ENCODE peak calls at places on chromosomes 4 and X, in seven cellular contexts. W is GM12878; M is ovary; B is CD8-positive, alpha-beta T cell; Q is psoas muscle; A is aorta; P is PC-9. T is an unnamed sample. For H3K4me1, the result is how much of the 10 kb centered on the place peaks cover.

GRCh38 chr4:12889054-12889453 is 595.1 kb downstream of the RAB28 start:
- DNase-seq in A (peak), P (no peak), M (no peak), Q (no peak), B (no peak), W (no peak), T (no peak)

GRCh38 chr4:54363037-54363436 is 133.9 kb downstream of the PDGFRA start:
- DNase-seq in P (no peak), W (no peak), M (no peak), Q (no peak), A (no peak), B (no peak), T (no peak)

GRCh38 chr4:142218726-142219125 is 582.3 kb downstream of the IL15 start:
- DNase-seq in P (no peak), M (no peak), A (no peak), Q (no peak), W (no peak), B (no peak), T (no peak)

GRCh38 chr4:3514806-3515421 is 17.3 kb downstream of the LRPAP1 start:
- DNase-seq in W (no peak), P (no peak), Q (peak), A (peak), M (no peak), B (no peak), T (no peak)

GRCh38 chr4:8323947-8324555 is 54.5 kb downstream of the HTRA3 start:
- DNase-seq in W (no peak), A (peak), Q (no peak), P (no peak), M (peak), B (no peak), T (no peak)

GRCh38 chr4:89001647-89002518 is 55.1 kb downstream of the FAM13A start:
- DNase-seq in W (no peak), A (no peak), B (no peak), M (no peak), Q (no peak), P (no peak), T (no peak)

GRCh38 chrX:23548164-23548563 is 119.1 kb upstream of the PRDX4 start:
- DNase-seq in M (no peak), P (peak), W (no peak), Q (no peak), B (no peak), A (no peak), T (no peak)

GRCh38 chrX:68196939-68197791 is 236.1 kb downstream of the OPHN1 start:
- DNase-seq in A (no peak), M (peak), Q (no peak), W (no peak), P (peak), B (no peak), T (peak)

GRCh38 chrX:18146954-18147353 is 73.7 kb downstream of the BEND2 start:
- DNase-seq in Q (no peak), A (no peak), M (no peak), B (no peak), W (no peak), P (no peak), T (no peak)

GRCh38 chr4:147550626-147551250 is 66.5 kb upstream of the TMEM184C start:
- DNase-seq in W (peak), Q (no peak), M (no peak), P (no peak), B (no peak), A (peak), T (no peak)

GRCh38 chr4:6751611-6752485 is 30.7 kb upstream of the KIAA0232 start:
- DNase-seq in P (peak), A (no peak), M (no peak), Q (no peak), W (no peak), B (no peak), T (no peak)

GRCh38 chrX:54238588-54238987 is 55.5 kb upstream of the FAM120C start:
- DNase-seq in W (no peak), Q (no peak), A (no peak), B (no peak), P (no peak), M (no peak), T (no peak)

GRCh38 chr4:67871867-67872266 is 11.9 kb downstream of the TMPRSS11D start:
- DNase-seq in Q (no peak), A (no peak), M (no peak), B (no peak), P (no peak), W (no peak), T (no peak)

GRCh38 chrX:65451663-65452062 is 82.9 kb downstream of the LAS1L start:
- DNase-seq in P (no peak), B (no peak), W (no peak), M (no peak), A (no peak), Q (no peak), T (no peak)

GRCh38 chrX:134752558-134752957 is 94.3 kb upstream of the PLAC1 start:
- DNase-seq in P (no peak), Q (no peak), W (no peak), B (no peak), M (no peak), A (no peak), T (no peak)

GRCh38 chrX:130165181-130165702 is 399 bp downstream of the AIFM1 start:
- DNase-seq in Q (no peak), W (no peak), B (no peak), A (no peak), M (peak), P (no peak), T (peak)

GRCh38 chr4:173009129-173009823 is 159.3 kb upstream of the GALNT7 start:
- DNase-seq in W (no peak), B (no peak), M (no peak), Q (no peak), P (no peak), A (no peak), T (no peak)

GRCh38 chr4:56004235-56004634 is 55.5 kb downstream of the CEP135 start:
- DNase-seq in W (no peak), A (no peak), M (no peak), Q (no peak), B (no peak), P (no peak), T (no peak)

GRCh38 chr4:3491681-3492405 is 28.7 kb downstream of the DOK7 start:
- DNase-seq in A (no peak), W (no peak), P (no peak), B (no peak), M (no peak), Q (no peak), T (no peak)

GRCh38 chr4:77007358-77008230 is 58.0 kb downstream of the SEPTIN11 start:
- DNase-seq in M (no peak), B (no peak), W (no peak), A (peak), P (peak), Q (no peak), T (no peak)

DNA sequence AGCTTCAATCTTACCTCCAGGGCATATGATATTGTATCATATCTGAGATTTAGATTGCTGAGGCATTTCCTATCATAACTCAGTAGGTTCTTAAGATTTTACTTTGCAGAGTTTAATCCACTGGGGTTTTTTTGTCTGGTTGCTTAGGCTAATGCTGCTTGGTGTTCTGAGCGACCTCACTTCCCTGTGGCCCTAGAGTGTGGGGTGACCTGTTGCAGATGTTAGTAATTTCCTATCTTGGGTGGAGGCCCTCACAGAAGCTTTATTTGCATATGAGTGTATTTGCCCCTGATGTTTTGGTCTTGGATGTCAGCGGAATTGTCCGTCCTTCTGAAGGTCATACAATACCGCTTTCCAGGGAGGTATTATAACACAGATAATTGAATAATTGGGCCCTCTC is 137.1 kb downstream of the NDST3 start:
- DNase-seq in M (no peak), P (no peak), Q (no peak), W (no peak), A (no peak), B (no peak), T (no peak)
- H3K4me1 ChIP-seq in M (under half), P (under half), Q (under half), W (under half), A (under half), B (under half), T (under half)

DNA sequence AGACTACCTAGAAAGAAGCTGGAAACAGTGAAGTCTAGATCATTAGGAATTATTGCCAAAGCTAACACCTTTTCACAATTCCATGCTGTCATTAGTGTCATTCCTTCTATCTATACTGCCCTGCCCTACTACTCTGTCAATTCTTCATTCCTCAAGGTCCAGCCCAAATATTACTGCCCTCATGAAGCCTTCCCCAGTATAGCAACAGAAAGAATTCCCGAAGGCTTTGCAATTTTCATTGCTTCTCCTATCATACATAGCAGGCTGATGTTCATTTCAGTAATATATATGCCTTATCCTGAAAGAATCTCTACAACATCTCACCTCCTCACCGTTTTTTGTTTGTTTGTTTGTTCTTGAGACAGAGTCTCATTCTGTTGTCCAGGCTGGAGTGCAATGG is 63.9 kb downstream of the APBB2 start:
- DNase-seq in M (no peak), W (no peak), A (no peak), Q (no peak), P (no peak), B (no peak), T (no peak)
- H3K4me1 ChIP-seq in M (under half), W (under half), A (under half), Q (under half), P (under half), B (under half), T (under half)

DNA sequence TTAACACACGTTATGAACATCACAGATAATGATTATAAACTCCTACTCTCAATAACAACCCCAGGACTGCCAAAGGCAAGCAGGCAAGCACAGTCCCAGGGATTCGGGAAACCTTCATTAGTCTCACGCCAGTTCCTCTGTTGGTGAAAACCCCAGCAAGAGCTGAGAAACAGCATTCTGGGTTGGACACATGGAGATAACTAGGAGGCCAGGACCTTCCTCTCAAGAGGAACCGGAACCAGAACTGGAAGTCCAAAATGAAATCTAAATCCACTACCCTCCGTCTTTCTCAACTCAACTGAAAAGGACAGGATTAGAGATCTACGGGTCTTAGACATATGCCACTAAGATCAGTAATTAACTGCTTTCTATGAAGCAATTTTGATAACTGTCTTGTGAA is 3.8 kb downstream of the VEGFC start:
- DNase-seq in A (no peak), Q (no peak), B (no peak), P (no peak), M (no peak), W (no peak), T (no peak)
- H3K4me1 ChIP-seq in A (under half), Q (under half), B (under half), P (under half), M (under half), W (under half), T (under half)

GRCh38 chr4:112284662-112285411 is 867 bp downstream of the TIFA start:
- DNase-seq in M (peak), Q (no peak), W (no peak), B (no peak), P (peak), A (peak), T (no peak)

GRCh38 chr4:112289407-112290253 is 3.9 kb upstream of the TIFA start:
- DNase-seq in W (no peak), P (no peak), M (no peak), B (no peak), A (no peak), Q (no peak), T (no peak)

GRCh38 chr4:112287258-112287873 is 1.7 kb upstream of the TIFA start:
- DNase-seq in M (no peak), B (no peak), Q (no peak), W (no peak), A (no peak), P (no peak), T (no peak)

GRCh38 chr4:112290341-112290740 is 4.6 kb upstream of the TIFA start:
- DNase-seq in W (no peak), P (no peak), M (no peak), A (no peak), B (no peak), Q (no peak), T (no peak)

GRCh38 chr4:112288455-112288854 is 2.8 kb upstream of the TIFA start:
- DNase-seq in A (no peak), M (no peak), W (no peak), Q (no peak), B (no peak), P (no peak), T (no peak)
- H3K4me1 ChIP-seq in A (under half), M (under half), W (under half), Q (under half), B (under half), P (under half), T (under half)

GRCh38 chr4:74033721-74034120 is 4.8 kb downstream of the CXCL3 start:
- DNase-seq in A (no peak), W (no peak), B (no peak), M (no peak), P (no peak), Q (no peak), T (no peak)

GRCh38 chr4:74038161-74039064 is at the start of gene CXCL3:
- DNase-seq in A (peak), B (no peak), W (no peak), P (no peak), M (peak), Q (peak), T (peak)

GRCh38 chr4:74039065-74039763 is 725 bp upstream of the CXCL3 start:
- DNase-seq in Q (no peak), B (no peak), M (no peak), A (no peak), P (no peak), W (no peak), T (no peak)

GRCh38 chr4:74041418-74041817 is 2.9 kb upstream of the CXCL3 start:
- DNase-seq in A (no peak), P (no peak), Q (no peak), W (no peak), B (no peak), M (no peak), T (no peak)

GRCh38 chr4:74037076-74037475 is 1.4 kb downstream of the CXCL3 start:
- DNase-seq in Q (no peak), B (no peak), W (no peak), A (no peak), P (no peak), M (no peak), T (no peak)
- H3K4me1 ChIP-seq in Q (under half), B (under half), W (under half), A (under half), P (under half), M (under half), T (under half)

GRCh38 chr4:85967872-85968271 is 392.0 kb downstream of the MAPK10 start:
- DNase-seq in M (no peak), B (no peak), Q (no peak), A (no peak), P (no peak), W (no peak), T (no peak)

GRCh38 chr4:85964298-85964697 is 395.6 kb downstream of the MAPK10 start:
- DNase-seq in W (no peak), B (no peak), M (no peak), A (no peak), Q (no peak), P (no peak), T (no peak)

GRCh38 chr4:85968945-85969830 is 390.7 kb downstream of the MAPK10 start:
- DNase-seq in B (no peak), W (no peak), P (no peak), Q (no peak), A (no peak), M (no peak), T (no peak)

GRCh38 chr4:85965529-85965928 is 394.3 kb downstream of the MAPK10 start:
- DNase-seq in M (no peak), A (no peak), P (no peak), W (no peak), Q (no peak), B (no peak), T (no peak)

GRCh38 chr4:85966308-85966882 is 393.5 kb downstream of the MAPK10 start:
- DNase-seq in Q (no peak), M (no peak), B (no peak), P (no peak), W (no peak), A (no peak), T (no peak)
- H3K4me1 ChIP-seq in Q (under half), M (under half), B (under half), P (under half), W (under half), A (under half), T (under half)

GRCh38 chr4:26051278-26051677 is 137.3 kb downstream of the SMIM20 start:
- DNase-seq in M (no peak), P (no peak), A (no peak), Q (no peak), B (no peak), W (no peak), T (peak)
- H3K4me1 ChIP-seq in M (under half), P (under half), A (under half), Q (under half), B (under half), W (under half), T (under half)

GRCh38 chr4:1246111-1246881 is 2.6 kb downstream of the CTBP1 start:
- DNase-seq in M (peak), B (no peak), P (peak), W (no peak), A (peak), Q (peak), T (no peak)
- H3K4me1 ChIP-seq in M (under half), B (half or more), P (under half), W (under half), A (under half), Q (half or more), T (half or more)

GRCh38 chr4:185283723-185284122 is 74.3 kb downstream of the SNX25 start:
- DNase-seq in B (no peak), A (no peak), P (no peak), W (no peak), M (no peak), Q (no peak), T (no peak)
- H3K4me1 ChIP-seq in B (under half), A (under half), P (under half), W (under half), M (under half), Q (under half), T (under half)

T was measured in uterus.